ENCODE peak calls at places on chromosomes 3 and 15, in seven cellular contexts. C, Q, B, I, K, Y and Z are unnamed samples.

GRCh38 chr3:10984371-10984896 is 8.1 kb upstream of the SLC6A1 start:
- DNase-seq in C (no peak), Q (no peak), B (no peak), I (no peak), K (no peak), Y (no peak), Z (no peak)

GRCh38 chr3:157443873-157444770 is 7.5 kb downstream of the PTX3 start:
- DNase-seq in C (no peak), Q (no peak), B (no peak), I (no peak), K (no peak), Y (no peak), Z (peak)

GRCh38 chr3:43613980-43614379 is 7.8 kb downstream of the ANO10 start:
- DNase-seq in C (no peak), Q (no peak), B (no peak), I (no peak), K (no peak), Y (no peak), Z (no peak)

GRCh38 chr3:74268753-74269152 is 345.7 kb downstream of the CNTN3 start:
- DNase-seq in C (no peak), Q (no peak), B (no peak), I (no peak), K (no peak), Y (no peak), Z (no peak)

GRCh38 chr3:53628546-53629395 is 134.4 kb downstream of the CACNA1D start:
- DNase-seq in C (no peak), Q (no peak), B (peak), I (no peak), K (peak), Y (no peak), Z (no peak)

GRCh38 chr15:69081310-69082004 is 67.0 kb downstream of the NOX5 start:
- DNase-seq in C (peak), Q (peak), B (no peak), I (no peak), K (no peak), Y (peak), Z (no peak)

GRCh38 chr3:10907262-10907661 is 85.3 kb upstream of the SLC6A1 start:
- DNase-seq in C (no peak), Q (no peak), B (no peak), I (no peak), K (no peak), Y (no peak), Z (no peak)

GRCh38 chr3:54965746-54966145 is 37.9 kb upstream of the LRTM1 start:
- DNase-seq in C (no peak), Q (no peak), B (no peak), I (no peak), K (no peak), Y (no peak), Z (peak)

GRCh38 chr15:39273805-39274411 is 307.0 kb upstream of the THBS1 start:
- DNase-seq in C (no peak), Q (no peak), B (peak), I (no peak), K (no peak), Y (no peak), Z (no peak)

GRCh38 chr3:39137435-39137936 is 15.9 kb downstream of the CSRNP1 start:
- DNase-seq in C (no peak), Q (no peak), B (no peak), I (no peak), K (no peak), Y (no peak), Z (no peak)

GRCh38 chr3:171101982-171102610 is 75.6 kb upstream of the SLC2A2 start:
- DNase-seq in C (no peak), Q (no peak), B (no peak), I (no peak), K (no peak), Y (no peak), Z (no peak)

GRCh38 chr3:124217542-124217941 is 225.6 kb upstream of the ROPN1 start:
- DNase-seq in C (peak), Q (no peak), B (peak), I (peak), K (peak), Y (no peak), Z (peak)

GRCh38 chr15:40418126-40418525 is 12.5 kb downstream of the IVD start:
- DNase-seq in C (no peak), Q (no peak), B (no peak), I (no peak), K (no peak), Y (no peak), Z (no peak)

GRCh38 chr3:127417709-127418559 is 130.1 kb upstream of the PRR20G start:
- DNase-seq in C (no peak), Q (peak), B (no peak), I (no peak), K (no peak), Y (no peak), Z (no peak)

GRCh38 chr3:178131801-178132200 is 404.4 kb upstream of the KCNMB2 start:
- DNase-seq in C (no peak), Q (no peak), B (no peak), I (no peak), K (no peak), Y (no peak), Z (peak)

GRCh38 chr3:18351069-18351628 is 74.0 kb downstream of the SATB1 start:
- DNase-seq in C (no peak), Q (no peak), B (no peak), I (no peak), K (no peak), Y (peak), Z (no peak)

GRCh38 chr15:79874242-79874641 is 22.6 kb downstream of the MTHFS start:
- DNase-seq in C (no peak), Q (no peak), B (no peak), I (no peak), K (no peak), Y (no peak), Z (no peak)

GRCh38 chr3:41572092-41572491 is 372.8 kb downstream of the CTNNB1 start:
- DNase-seq in C (no peak), Q (no peak), B (no peak), I (no peak), K (no peak), Y (no peak), Z (no peak)

GRCh38 chr3:41573591-41573990 is 374.3 kb downstream of the CTNNB1 start:
- DNase-seq in C (no peak), Q (no peak), B (no peak), I (no peak), K (no peak), Y (no peak), Z (no peak)

GRCh38 chr3:41578798-41579197 is 379.5 kb downstream of the CTNNB1 start:
- DNase-seq in C (no peak), Q (no peak), B (no peak), I (no peak), K (no peak), Y (no peak), Z (no peak)

GRCh38 chr3:41574900-41575299 is 375.6 kb downstream of the CTNNB1 start:
- DNase-seq in C (no peak), Q (no peak), B (no peak), I (no peak), K (peak), Y (no peak), Z (no peak)

GRCh38 chr3:41575754-41576153 is 376.4 kb downstream of the CTNNB1 start:
- DNase-seq in C (no peak), Q (no peak), B (no peak), I (no peak), K (no peak), Y (no peak), Z (no peak)
- H3K4me3 ChIP-seq in C (no peak), Q (no peak), B (no peak), I (no peak), K (no peak), Y (no peak), Z (no peak)

DNA sequence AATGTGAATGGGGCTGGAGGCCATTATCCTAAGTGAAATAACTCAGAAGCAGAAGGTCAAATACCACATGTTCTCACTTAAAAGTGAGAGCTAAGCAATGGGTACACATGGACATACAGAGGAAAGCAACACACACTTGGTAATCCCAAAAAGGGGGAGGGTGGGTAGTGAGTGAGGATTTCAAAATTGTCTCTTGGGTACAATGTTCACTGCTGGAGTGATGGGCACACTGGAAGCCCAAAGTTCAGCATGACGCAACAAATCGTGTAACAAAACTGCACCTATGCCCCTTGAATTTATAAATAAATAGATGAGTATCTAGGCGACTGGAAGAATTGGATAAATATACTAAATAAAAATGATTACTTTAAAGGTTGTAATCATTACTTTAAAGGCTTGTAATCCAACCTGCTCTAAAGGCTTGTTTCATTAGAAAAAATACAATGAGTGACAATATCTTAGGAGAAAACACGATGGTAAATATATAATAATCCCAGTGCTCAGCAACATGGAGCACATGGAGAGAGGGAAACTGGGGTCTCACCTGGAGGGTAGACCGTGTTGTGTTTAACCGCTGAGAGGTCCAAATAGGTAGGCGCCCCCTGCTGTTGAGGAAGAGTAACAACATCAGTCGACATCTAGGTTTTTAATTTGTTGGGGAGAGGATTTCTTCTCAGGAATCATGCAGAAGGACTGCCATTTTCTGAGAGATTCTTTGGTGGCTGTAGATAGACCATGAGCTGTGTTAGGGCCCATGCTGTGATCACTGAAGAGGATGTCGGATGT is 78.5 kb upstream of the ROBO1 start:
- DNase-seq in C (no peak), Q (no peak), B (no peak), I (no peak), K (peak), Y (no peak), Z (no peak)
- TF ChIP-seq CTCF in C (no peak), Q (peak), B (no peak), I (no peak), K (peak), Y (no peak), Z (no peak)

GRCh38 chr3:67650084-67650483 is 4.3 kb downstream of the SUCLG2 start:
- DNase-seq in C (no peak), Q (no peak), B (peak), I (no peak), K (peak), Y (no peak), Z (no peak)
- H3K4me3 ChIP-seq in C (no peak), Q (no peak), B (no peak), I (no peak), K (no peak), Y (no peak), Z (no peak)

GRCh38 chr3:32684029-32684799 is 774 bp upstream of the CNOT10 start:
- DNase-seq in C (no peak), Q (no peak), B (no peak), I (no peak), K (no peak), Y (no peak), Z (no peak)

GRCh38 chr3:32686713-32687112 is 1.7 kb downstream of the CNOT10 start:
- DNase-seq in C (no peak), Q (no peak), B (no peak), I (no peak), K (no peak), Y (no peak), Z (no peak)

GRCh38 chr3:32681811-32682210 is 3.2 kb upstream of the CNOT10 start:
- DNase-seq in C (no peak), Q (no peak), B (no peak), I (no peak), K (no peak), Y (no peak), Z (no peak)

GRCh38 chr3:32685604-32686185 is 707 bp downstream of the CNOT10 start:
- DNase-seq in C (no peak), Q (no peak), B (no peak), I (no peak), K (no peak), Y (no peak), Z (no peak)

DNA sequence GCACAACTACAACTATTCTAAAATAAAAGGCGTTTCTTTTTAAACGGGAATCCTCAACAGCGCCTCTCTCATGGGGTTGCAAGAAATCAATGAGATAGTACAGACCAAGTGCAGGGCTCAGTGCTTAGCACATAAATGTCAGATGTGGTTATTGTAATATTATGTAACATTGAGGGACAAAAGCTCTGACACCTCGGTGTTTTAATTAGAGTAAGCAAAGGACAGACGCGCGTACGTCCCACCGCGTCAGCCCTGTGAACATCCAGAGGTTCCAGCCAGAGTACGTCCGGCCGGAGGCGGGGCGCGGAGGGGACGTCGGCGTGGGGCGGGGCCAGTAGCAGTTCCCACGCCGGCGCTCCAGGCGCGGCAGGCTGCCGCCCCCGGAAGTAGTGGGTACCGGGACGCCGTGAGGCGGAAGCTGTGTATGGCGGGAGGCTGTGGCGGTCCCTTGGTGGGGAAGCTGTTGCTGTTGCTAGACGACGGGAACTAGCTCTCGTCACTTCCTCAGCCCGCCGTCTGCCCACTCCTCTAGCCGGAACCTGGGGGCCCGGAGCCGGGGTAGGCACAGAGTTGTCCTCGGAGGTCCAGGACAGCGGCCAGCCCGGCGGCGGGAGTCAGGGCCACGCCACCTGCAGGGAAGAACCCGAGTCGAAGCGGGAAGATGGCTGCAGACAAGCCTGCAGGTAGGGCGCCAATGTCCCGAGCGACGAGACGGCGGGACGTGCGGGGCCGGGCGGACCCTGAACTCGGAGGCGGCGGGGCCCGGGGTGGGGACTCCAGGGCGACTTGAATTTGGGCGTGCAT is at the start of gene CNOT10:
- DNase-seq in C (peak), Q (peak), B (peak), I (peak), K (peak), Y (peak), Z (peak)
- TF ChIP-seq CTCF in C (peak), Q (peak), B (peak), I (peak), K (peak), Y (peak), Z (peak)

GRCh38 chr3:145183261-145183660 is 977.7 kb downstream of the PLOD2 start:
- DNase-seq in C (no peak), Q (no peak), B (no peak), I (no peak), K (no peak), Y (no peak), Z (no peak)
- H3K4me3 ChIP-seq in C (no peak), Q (no peak), B (no peak), I (no peak), K (no peak), Y (no peak), Z (no peak)

GRCh38 chr3:28739647-28740046 is 391.0 kb upstream of the AZI2 start:
- DNase-seq in C (no peak), Q (no peak), B (no peak), I (no peak), K (no peak), Y (no peak), Z (no peak)
- TF ChIP-seq CTCF in C (no peak), Q (no peak), B (no peak), I (no peak), K (no peak), Y (no peak), Z (no peak)

DNA sequence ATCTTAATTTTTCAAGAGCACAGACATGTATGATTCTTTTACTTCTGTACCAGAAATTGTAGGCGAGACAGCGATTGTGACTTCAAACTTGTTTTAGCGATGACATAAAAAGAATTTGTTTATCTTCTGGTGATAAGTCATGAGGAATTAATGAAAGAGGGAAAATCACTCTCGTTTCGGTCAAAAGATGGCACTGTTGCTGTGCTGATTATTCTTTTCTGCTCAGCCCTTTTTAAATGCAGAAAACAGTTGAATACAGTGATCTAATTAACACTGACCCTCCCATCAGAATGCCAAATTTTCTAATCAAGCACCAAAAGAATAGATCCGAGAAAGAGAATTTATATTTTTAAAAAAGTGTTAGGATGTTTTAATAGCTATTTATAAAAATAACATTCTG is 52.6 kb downstream of the NSUN3 start:
- DNase-seq in C (no peak), Q (no peak), B (no peak), I (no peak), K (peak), Y (no peak), Z (peak)
- H3K4me3 ChIP-seq in C (no peak), Q (no peak), B (no peak), I (no peak), K (no peak), Y (no peak), Z (no peak)

GRCh38 chr3:23836536-23837230 is 30.9 kb downstream of the UBE2E1 start:
- DNase-seq in C (no peak), Q (no peak), B (no peak), I (no peak), K (no peak), Y (no peak), Z (no peak)

GRCh38 chr3:23835087-23835486 is 29.3 kb downstream of the UBE2E1 start:
- DNase-seq in C (no peak), Q (no peak), B (no peak), I (no peak), K (no peak), Y (no peak), Z (no peak)

GRCh38 chr3:23832523-23832922 is 26.8 kb downstream of the UBE2E1 start:
- DNase-seq in C (no peak), Q (no peak), B (no peak), I (no peak), K (no peak), Y (no peak), Z (no peak)

GRCh38 chr3:23835807-23836206 is 30.1 kb downstream of the UBE2E1 start:
- DNase-seq in C (no peak), Q (no peak), B (no peak), I (no peak), K (no peak), Y (no peak), Z (no peak)

DNA sequence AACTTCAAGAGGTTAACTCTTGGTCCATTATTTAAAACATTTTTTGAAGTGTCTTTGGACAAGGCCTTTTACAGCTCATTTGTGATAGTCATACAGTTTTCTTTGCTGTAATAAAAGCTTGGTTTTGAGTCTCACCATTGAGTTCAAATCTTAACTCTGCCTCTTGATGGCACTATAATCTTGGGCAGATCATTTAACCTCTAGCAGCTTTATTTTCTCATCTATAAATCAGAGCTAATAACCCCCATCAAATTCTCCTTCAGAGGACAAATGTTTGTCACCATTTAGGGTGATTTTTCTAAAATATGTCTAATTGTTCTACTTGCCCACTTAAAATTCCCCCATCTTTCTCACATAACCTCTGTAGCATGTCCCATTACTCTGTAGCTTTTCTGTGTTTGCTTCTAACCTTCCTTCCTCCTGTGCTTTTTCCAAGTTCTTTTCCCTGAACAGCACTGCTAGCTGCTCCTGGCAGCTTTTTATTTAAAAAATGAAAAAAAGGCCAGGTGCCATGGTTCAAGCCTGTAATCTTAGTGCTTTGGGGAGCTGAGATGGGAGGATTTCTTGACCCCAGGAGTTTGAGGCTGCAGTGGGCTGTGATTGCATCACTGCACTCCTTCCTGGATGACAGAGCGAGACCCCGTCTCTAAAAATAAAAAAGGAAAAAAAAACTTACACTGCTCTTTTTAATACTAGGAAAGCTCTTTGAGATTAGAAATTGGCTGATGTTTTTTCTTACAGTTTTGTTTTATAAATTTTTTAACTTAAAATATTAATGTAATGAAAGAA is 28.5 kb downstream of the UBE2E1 start:
- DNase-seq in C (no peak), Q (no peak), B (no peak), I (no peak), K (no peak), Y (no peak), Z (no peak)
- TF ChIP-seq CTCF in C (no peak), Q (peak), B (no peak), I (no peak), K (peak), Y (peak), Z (peak)

GRCh38 chr3:184110316-184110725 is 13.5 kb downstream of the HTR3E start:
- DNase-seq in C (no peak), Q (no peak), B (no peak), I (no peak), K (peak), Y (no peak), Z (no peak)
- H3K4me3 ChIP-seq in C (no peak), Q (no peak), B (no peak), I (no peak), K (no peak), Y (no peak), Z (no peak)

GRCh38 chr15:41780727-41781126 is 6.4 kb downstream of the MAPKBP1 start:
- DNase-seq in C (no peak), Q (no peak), B (no peak), I (no peak), K (no peak), Y (no peak), Z (no peak)

GRCh38 chr15:41780266-41780665 is 6.0 kb downstream of the MAPKBP1 start:
- DNase-seq in C (no peak), Q (no peak), B (no peak), I (no peak), K (no peak), Y (no peak), Z (no peak)

GRCh38 chr15:41779662-41780157 is 5.4 kb downstream of the MAPKBP1 start:
- DNase-seq in C (no peak), Q (no peak), B (no peak), I (no peak), K (no peak), Y (no peak), Z (no peak)

GRCh38 chr15:41777421-41777973 is 3.2 kb downstream of the MAPKBP1 start:
- DNase-seq in C (no peak), Q (no peak), B (no peak), I (no peak), K (no peak), Y (no peak), Z (no peak)

DNA sequence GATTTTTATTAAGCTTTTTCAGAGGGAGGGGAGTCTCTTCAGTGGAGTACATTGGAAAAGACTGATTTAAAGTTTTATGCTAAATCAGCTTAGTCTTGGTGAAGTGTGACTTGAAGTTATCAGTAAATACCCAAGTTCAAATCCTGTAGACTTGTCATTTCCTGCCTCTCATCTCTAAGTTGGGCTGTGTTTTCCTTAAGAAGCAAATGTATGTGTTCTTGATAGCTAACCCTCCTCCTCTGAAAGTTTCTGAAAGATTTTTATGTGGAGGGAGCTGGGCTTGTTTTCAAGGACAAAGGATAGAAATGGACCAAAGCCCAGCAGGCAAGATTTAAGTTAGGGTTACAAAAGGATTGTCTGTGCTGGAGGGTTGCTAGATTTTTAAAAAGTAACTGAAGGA is 4.2 kb downstream of the MAPKBP1 start:
- DNase-seq in C (no peak), Q (no peak), B (no peak), I (no peak), K (no peak), Y (no peak), Z (no peak)
- TF ChIP-seq CTCF in C (no peak), Q (no peak), B (no peak), I (no peak), K (no peak), Y (no peak), Z (no peak)